ENCODE peak calls at places on chromosomes 13 and 19, in seven cellular contexts. Y is right cardiac atrium; M is heart right ventricle; K is fibroblast of lung; F is neural progenitor cell; X is CD4-positive, CD25-positive, alpha-beta regulatory T cell; A is thoracic aorta. O is an unnamed sample.

GRCh38 chr19:1015782-1016646 is 4.9 kb downstream of the TMEM259 start:
- DNase-seq in Y (peak; percentile 58), M (no peak), K (no peak), F (peak; percentile 42), X (no peak), A (no peak), O (no peak)

GRCh38 chr13:45683701-45684100 is 18.4 kb upstream of the CBY2 start:
- DNase-seq in Y (no peak), M (no peak), K (no peak), F (peak; percentile 28), X (no peak), A (no peak), O (no peak)

GRCh38 chr13:21694831-21695230 is 24.0 kb downstream of the FGF9 start:
- DNase-seq in Y (peak; percentile 72), M (peak; percentile 73), K (no peak), F (no peak), X (no peak), A (no peak), O (no peak)

GRCh38 chr13:113864303-113864890 is 521 bp upstream of the GAS6 start:
- DNase-seq in Y (peak; percentile 71), M (no peak), K (no peak), F (no peak), X (no peak), A (no peak), O (no peak)

GRCh38 chr13:109110159-109110558 is 480.7 kb downstream of the MYO16 start:
- DNase-seq in Y (no peak), M (no peak), K (no peak), F (no peak), X (no peak), A (no peak), O (no peak)

GRCh38 chr19:46787331-46788100 is 878 bp downstream of the SLC1A5 start:
- DNase-seq in Y (peak; percentile 85), M (peak; percentile 44), K (peak; percentile 74), F (peak; percentile 74), X (peak; percentile 30), A (no peak), O (peak; percentile 64)

GRCh38 chr13:27170521-27171243 is 929 bp downstream of the USP12 start:
- DNase-seq in Y (peak; percentile 73), M (peak; percentile 38), K (no peak), F (peak; percentile 84), X (peak; percentile 33), A (no peak), O (peak; percentile 32)

GRCh38 chr13:114119196-114119595 is 13.2 kb downstream of the RASA3 start:
- DNase-seq in Y (peak; percentile 74), M (peak; percentile 54), K (peak; percentile 90), F (peak; percentile 77), X (no peak), A (no peak), O (no peak)

GRCh38 chr13:84207509-84207908 is 325.2 kb upstream of the SLITRK1 start:
- DNase-seq in Y (no peak), M (no peak), K (no peak), F (no peak), X (no peak), A (no peak), O (no peak)

GRCh38 chr13:60226507-60226906 is 62.8 kb upstream of the DIAPH3 start:
- DNase-seq in Y (peak; percentile 39), M (no peak), K (peak; percentile 54), F (peak; percentile 69), X (no peak), A (no peak), O (no peak)

GRCh38 chr13:68439821-68440220 is 1209.7 kb upstream of the PCDH9 start:
- DNase-seq in Y (no peak), M (no peak), K (peak; percentile 57), F (no peak), X (no peak), A (no peak), O (no peak)

GRCh38 chr19:10006752-10007323 is 3.5 kb downstream of the COL5A3 start:
- DNase-seq in Y (no peak), M (no peak), K (no peak), F (no peak), X (no peak), A (no peak), O (no peak)

GRCh38 chr13:39600766-39601165 is 2.2 kb downstream of the LHFPL6 start:
- DNase-seq in Y (peak; percentile 72), M (peak; percentile 73), K (no peak), F (peak; percentile 62), X (no peak), A (peak; percentile 4), O (no peak)

GRCh38 chr19:39472746-39473442 is 7.7 kb upstream of the TIMM50 start:
- DNase-seq in Y (peak; percentile 61), M (no peak), K (no peak), F (no peak), X (no peak), A (no peak), O (no peak)

GRCh38 chr19:14561832-14562351 is 10.0 kb downstream of the NDUFB7 start:
- DNase-seq in Y (peak; percentile 84), M (peak; percentile 45), K (peak; percentile 34), F (no peak), X (no peak), A (no peak), O (no peak)

GRCh38 chr19:14559916-14560775 is 11.7 kb downstream of the NDUFB7 start:
- DNase-seq in Y (peak; percentile 82), M (peak; percentile 61), K (no peak), F (no peak), X (no peak), A (no peak), O (no peak)

GRCh38 chr19:14562660-14563589 is 8.9 kb downstream of the NDUFB7 start:
- DNase-seq in Y (peak; percentile 43), M (no peak), K (no peak), F (peak; percentile 39), X (no peak), A (no peak), O (no peak)

GRCh38 chr19:14560776-14561108 is 11.1 kb downstream of the NDUFB7 start:
- DNase-seq in Y (no peak), M (no peak), K (no peak), F (no peak), X (no peak), A (no peak), O (no peak)

GRCh38 chr19:14561249-14561648 is 10.6 kb downstream of the NDUFB7 start:
- DNase-seq in Y (peak; percentile 56), M (no peak), K (no peak), F (no peak), X (no peak), A (no peak), O (no peak)
- H3K4me3 ChIP-seq in Y (no peak overlapping the region), M (no peak overlapping the region), K (no peak overlapping the region), F (no peak overlapping the region), X (no peak overlapping the region), A (no peak overlapping the region), O (no peak overlapping the region)

GRCh38 chr13:36919833-36920611 is at the start of gene SMAD9:
- DNase-seq in Y (peak; percentile 94), M (peak; percentile 82), K (peak; percentile 59), F (peak; percentile 91), X (no peak), A (peak; percentile 52), O (peak; percentile 27)

GRCh38 chr13:36921902-36922301 is 1.9 kb upstream of the SMAD9 start:
- DNase-seq in Y (no peak), M (no peak), K (no peak), F (no peak), X (no peak), A (no peak), O (no peak)

GRCh38 chr13:36918246-36919060 is 1.6 kb downstream of the SMAD9 start:
- DNase-seq in Y (no peak), M (no peak), K (peak; percentile 23), F (peak; percentile 69), X (no peak), A (no peak), O (no peak)

GRCh38 chr13:36919206-36919832 is 719 bp downstream of the SMAD9 start:
- DNase-seq in Y (peak; percentile 84), M (peak; percentile 29), K (peak; percentile 9), F (peak; percentile 76), X (no peak), A (peak; percentile 5), O (no peak)

DNA sequence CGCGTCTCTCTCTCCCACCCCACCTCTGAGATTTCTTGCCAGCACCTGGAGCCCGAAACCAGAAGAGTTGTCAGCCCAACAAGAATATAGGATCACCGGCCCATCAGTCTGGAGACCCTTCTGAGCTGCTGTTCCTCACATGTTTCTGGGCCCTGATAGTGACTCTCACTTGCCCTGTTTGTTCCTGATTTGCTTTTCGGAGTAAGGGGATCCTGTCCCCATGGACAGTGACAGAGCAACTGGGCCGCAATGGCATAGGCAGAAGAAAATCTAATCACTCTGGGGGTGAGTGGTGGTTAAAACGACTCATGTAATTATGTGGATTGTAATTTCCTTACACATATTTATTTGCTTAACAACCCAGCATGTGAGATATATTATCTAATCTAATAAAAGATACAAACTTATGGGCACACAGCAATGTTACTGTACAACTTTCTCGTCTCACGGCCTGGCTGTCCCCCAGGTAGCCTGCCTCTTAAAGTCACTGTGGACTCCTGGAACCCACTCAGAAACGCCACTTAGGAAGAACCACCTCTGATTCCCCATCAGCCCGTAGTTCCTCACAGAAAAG is 661 bp upstream of the SMAD9 start:
- DNase-seq in Y (no peak), M (no peak), K (no peak), F (peak; percentile 22), X (no peak), A (no peak), O (no peak)
- H3K27ac ChIP-seq in Y (peak overlapping the region; percentile 33), M (peak overlapping the region; percentile 57), K (no peak overlapping the region), F (no peak overlapping the region), X (no peak overlapping the region), A (peak overlapping the region; percentile 80), O (no peak overlapping the region)

DNA sequence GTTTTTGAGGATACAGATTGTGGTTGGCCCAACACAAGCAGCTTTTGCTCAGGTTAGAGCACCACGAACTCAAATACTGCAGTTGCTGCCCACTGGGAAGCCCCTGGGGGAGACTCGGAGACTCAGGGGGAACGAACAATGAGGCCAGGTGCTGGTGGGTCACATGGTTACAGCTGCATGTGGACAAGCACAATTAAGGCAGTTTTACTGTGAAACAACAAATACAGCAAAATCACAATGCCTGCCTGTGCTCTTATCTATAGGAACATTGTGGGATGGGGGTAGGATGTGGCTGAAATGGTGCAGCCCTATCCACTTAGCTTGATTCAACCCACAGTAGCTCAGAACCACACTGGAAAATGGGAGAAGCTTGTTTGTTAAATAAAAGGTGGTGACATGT is 119.7 kb upstream of the SPATA13 start:
- DNase-seq in Y (no peak), M (no peak), K (no peak), F (peak; percentile 72), X (no peak), A (no peak), O (no peak)
- H3K4me3 ChIP-seq in Y (no peak overlapping the region), M (no peak overlapping the region), K (no peak overlapping the region), F (no peak overlapping the region), X (no peak overlapping the region), A (no peak overlapping the region), O (no peak overlapping the region)

GRCh38 chr13:112716841-112717520 is 27.1 kb downstream of the ATP11A start:
- DNase-seq in Y (no peak), M (no peak), K (no peak), F (no peak), X (no peak), A (no peak), O (no peak)
- H3K27ac ChIP-seq in Y (no peak overlapping the region), M (no peak overlapping the region), K (no peak overlapping the region), F (no peak overlapping the region), X (no peak overlapping the region), A (no peak overlapping the region), O (no peak overlapping the region)